ENCODE peak calls at places on chromosomes 1 and 21, in ten cellular contexts. D is stimulated activated naive CD4-positive, alpha-beta T cell treated with Interleukin-2 at 50 U/mL for 16 hours; H is tibial nerve; I is amygdala; Q is testis; B is right lobe of liver; V is NCI-H1105 treated with DMSO at 0.1 percent for 48 hours; S is nucleus accumbens; Z is small intestine; U is stimulated activated CD4-positive, alpha-beta T cell treated with anti-CD3 and anti-CD28 coated beads, TNF-alpha, amount 100 ng/mL, for 1 hour. R is an unnamed sample.

GRCh38 chr1:208025036-208025435 is 114.1 kb upstream of the CD34 start:
- DNase-seq in D (no peak), H (no peak), I (peak), Q (no peak), B (no peak), V (no peak), S (no peak), Z (no peak), U (no peak), R (no peak)

GRCh38 chr1:55215194-55216021 is at the start of gene USP24:
- DNase-seq in D (peak), H (peak), I (no peak), Q (peak), B (peak), V (peak), S (peak), Z (peak), U (peak), R (peak)

GRCh38 chr1:43703836-43704235 is 3.5 kb upstream of the ST3GAL3 start:
- DNase-seq in D (no peak), H (no peak), I (no peak), Q (no peak), B (no peak), V (no peak), S (no peak), Z (no peak), U (no peak), R (no peak)

GRCh38 chr21:36079671-36080070 is 9.8 kb downstream of the CBR1 start:
- DNase-seq in D (no peak), H (no peak), I (no peak), Q (no peak), B (no peak), V (no peak), S (no peak), Z (no peak), U (no peak), R (no peak)

GRCh38 chr1:78303620-78304019 is 187.2 kb upstream of the PTGFR start:
- DNase-seq in D (no peak), H (no peak), I (no peak), Q (no peak), B (no peak), V (no peak), S (no peak), Z (no peak), U (no peak), R (no peak)

GRCh38 chr1:21491483-21492170 is 17.6 kb upstream of the ALPL start:
- DNase-seq in D (no peak), H (no peak), I (no peak), Q (no peak), B (no peak), V (peak), S (no peak), Z (no peak), U (no peak), R (no peak)

GRCh38 chr1:32925360-32926142 is 24.4 kb upstream of the TMEM54 start:
- DNase-seq in D (no peak), H (no peak), I (no peak), Q (peak), B (no peak), V (no peak), S (no peak), Z (no peak), U (no peak), R (no peak)

GRCh38 chr1:24898152-24898908 is 31.7 kb downstream of the RUNX3 start:
- DNase-seq in D (peak), H (no peak), I (no peak), Q (peak), B (peak), V (no peak), S (no peak), Z (no peak), U (no peak), R (peak)

GRCh38 chr1:10057305-10057704 is 24.5 kb downstream of the UBE4B start:
- DNase-seq in D (no peak), H (no peak), I (no peak), Q (no peak), B (no peak), V (no peak), S (no peak), Z (no peak), U (no peak), R (no peak)

GRCh38 chr1:211259596-211260126 is 495 bp downstream of the RCOR3 start:
- DNase-seq in D (peak), H (peak), I (no peak), Q (peak), B (peak), V (peak), S (no peak), Z (peak), U (no peak), R (peak)

GRCh38 chr1:245092638-245092976 is 62.2 kb upstream of the KIF26B start:
- DNase-seq in D (no peak), H (no peak), I (no peak), Q (no peak), B (no peak), V (no peak), S (no peak), Z (no peak), U (no peak), R (no peak)

GRCh38 chr1:12450831-12451559 is 167.0 kb downstream of the DHRS3 start:
- DNase-seq in D (no peak), H (no peak), I (no peak), Q (no peak), B (no peak), V (peak), S (no peak), Z (no peak), U (no peak), R (no peak)

GRCh38 chr1:213250041-213250440 is 199.0 kb downstream of the RPS6KC1 start:
- DNase-seq in D (no peak), H (no peak), I (no peak), Q (no peak), B (no peak), V (no peak), S (no peak), Z (no peak), U (no peak), R (no peak)

GRCh38 chr1:218679391-218679790 is 334.3 kb downstream of the TGFB2 start:
- DNase-seq in D (no peak), H (no peak), I (no peak), Q (no peak), B (no peak), V (no peak), S (no peak), Z (no peak), U (no peak), R (no peak)

GRCh38 chr1:112672842-112673241 is 1.6 kb upstream of the MOV10 start:
- DNase-seq in D (no peak), H (no peak), I (no peak), Q (no peak), B (no peak), V (no peak), S (no peak), Z (no peak), U (no peak), R (no peak)

GRCh38 chr1:15089244-15089992 is 64.1 kb upstream of the TMEM51 start:
- DNase-seq in D (no peak), H (no peak), I (no peak), Q (no peak), B (no peak), V (no peak), S (no peak), Z (no peak), U (no peak), R (no peak)